ENCODE peak calls at places on chromosomes 11 and 22, in five cellular contexts. G is cardiac muscle cell, Y is coronary artery, E is astrocyte of the cerebellum, Q is stomach. K is an unnamed sample.

GRCh38 chr11:65181569-65182257 is at the start of gene CAPN1:
- DNase-seq in G (peak; percentile 94), Y (peak; percentile 92), E (no peak), Q (peak; percentile 86), K (peak; percentile 72)

GRCh38 chr22:50734343-50734771 is 3.6 kb upstream of the ACR start:
- DNase-seq in G (no peak), Y (no peak), E (no peak), Q (no peak), K (no peak)

GRCh38 chr11:61380914-61381313 is 11.5 kb upstream of the TMEM216 start:
- DNase-seq in G (no peak), Y (no peak), E (no peak), Q (no peak), K (no peak)

GRCh38 chr11:75442161-75442885 is 9.3 kb upstream of the KLHL35 start:
- DNase-seq in G (no peak), Y (no peak), E (no peak), Q (peak; percentile 40), K (no peak)

GRCh38 chr11:70418130-70418529 is 19.8 kb downstream of the CTTN start:
- DNase-seq in G (no peak), Y (no peak), E (no peak), Q (no peak), K (no peak)

GRCh38 chr11:43278302-43278956 is 33.4 kb upstream of the API5 start:
- DNase-seq in G (peak; percentile 34), Y (no peak), E (no peak), Q (no peak), K (peak; percentile 20)

GRCh38 chr22:25282346-25282670 is 62.9 kb downstream of the CRYBB2 start:
- DNase-seq in G (no peak), Y (no peak), E (no peak), Q (no peak), K (peak; percentile 18)

GRCh38 chr11:37988031-37988430 is 1390.0 kb upstream of the RAG2 start:
- DNase-seq in G (peak; percentile 95), Y (no peak), E (peak; percentile 57), Q (no peak), K (no peak)

GRCh38 chr11:1152316-1153104 is 5.2 kb upstream of the MUC5AC start:
- DNase-seq in G (peak; percentile 54), Y (peak; percentile 63), E (peak; percentile 29), Q (peak; percentile 72), K (no peak)

GRCh38 chr11:134802116-134802515 is 390.1 kb upstream of the B3GAT1 start:
- DNase-seq in G (no peak), Y (no peak), E (no peak), Q (no peak), K (no peak)

GRCh38 chr11:82989628-82990404 is 81.9 kb downstream of the RAB30 start:
- DNase-seq in G (no peak), Y (no peak), E (no peak), Q (no peak), K (no peak)

GRCh38 chr11:23865341-23865975 is 631.4 kb upstream of the LUZP2 start:
- DNase-seq in G (no peak), Y (no peak), E (no peak), Q (no peak), K (no peak)

GRCh38 chr11:3340025-3340424 is 38.9 kb downstream of the ZNF195 start:
- DNase-seq in G (peak; percentile 71), Y (no peak), E (no peak), Q (no peak), K (no peak)

GRCh38 chr11:130070109-130070828 is 575 bp downstream of the APLP2 start:
- DNase-seq in G (peak; percentile 46), Y (peak; percentile 75), E (no peak), Q (peak; percentile 60), K (peak; percentile 31)

GRCh38 chr11:79119491-79120284 is 321.1 kb downstream of the TENM4 start:
- DNase-seq in G (peak; percentile 31), Y (no peak), E (no peak), Q (no peak), K (peak; percentile 95)

GRCh38 chr11:104206936-104207335 is 43.0 kb upstream of the PDGFD start:
- DNase-seq in G (no peak), Y (no peak), E (no peak), Q (no peak), K (no peak)

GRCh38 chr11:72975778-72976520 is 161.7 kb downstream of the ATG16L2 start:
- DNase-seq in G (peak; percentile 90), Y (no peak), E (peak; percentile 76), Q (no peak), K (no peak)

GRCh38 chr11:13249992-13250391 is 27.6 kb upstream of the BMAL1 start:
- DNase-seq in G (peak; percentile 14), Y (no peak), E (no peak), Q (no peak), K (no peak)

GRCh38 chr22:17159504-17159951 is 451 bp upstream of the HDHD5 start:
- DNase-seq in G (peak; percentile 55), Y (peak; percentile 79), E (peak; percentile 12), Q (peak; percentile 62), K (peak; percentile 52)

GRCh38 chr11:93288079-93288478 is 42.5 kb upstream of the DEUP1 start:
- DNase-seq in G (no peak), Y (no peak), E (no peak), Q (no peak), K (no peak)

GRCh38 chr22:27124336-27125023 is 467.1 kb downstream of the MIAT start:
- DNase-seq in G (no peak), Y (peak; percentile 76), E (no peak), Q (no peak), K (peak; percentile 13)

GRCh38 chr11:59857444-59858434 is 8.5 kb downstream of the TCN1 start:
- DNase-seq in G (no peak), Y (no peak), E (no peak), Q (no peak), K (no peak)

GRCh38 chr11:72598901-72599300 is 75.3 kb downstream of the PDE2A start:
- DNase-seq in G (peak; percentile 63), Y (no peak), E (no peak), Q (peak; percentile 52), K (peak; percentile 76)

GRCh38 chr11:36508743-36509142 is 1.3 kb downstream of the TRAF6 start:
- DNase-seq in G (no peak), Y (no peak), E (no peak), Q (no peak), K (no peak)

GRCh38 chr22:29742319-29742718 is 22.5 kb downstream of the CABP7 start:
- DNase-seq in G (no peak), Y (no peak), E (no peak), Q (no peak), K (no peak)

GRCh38 chr22:43862074-43862881 is at the start of gene SULT4A1:
- DNase-seq in G (peak; percentile 63), Y (no peak), E (no peak), Q (no peak), K (peak; percentile 52)

GRCh38 chr22:27791494-27792241 is 9.9 kb downstream of the MN1 start:
- DNase-seq in G (no peak), Y (no peak), E (no peak), Q (no peak), K (peak; percentile 25)

GRCh38 chr22:31029276-31029675 is 51.8 kb upstream of the SMTN start:
- DNase-seq in G (no peak), Y (no peak), E (no peak), Q (no peak), K (no peak)

GRCh38 chr11:67374571-67375276 is 1.3 kb upstream of the CLCF1 start:
- DNase-seq in G (no peak), Y (no peak), E (no peak), Q (no peak), K (no peak)

DNA sequence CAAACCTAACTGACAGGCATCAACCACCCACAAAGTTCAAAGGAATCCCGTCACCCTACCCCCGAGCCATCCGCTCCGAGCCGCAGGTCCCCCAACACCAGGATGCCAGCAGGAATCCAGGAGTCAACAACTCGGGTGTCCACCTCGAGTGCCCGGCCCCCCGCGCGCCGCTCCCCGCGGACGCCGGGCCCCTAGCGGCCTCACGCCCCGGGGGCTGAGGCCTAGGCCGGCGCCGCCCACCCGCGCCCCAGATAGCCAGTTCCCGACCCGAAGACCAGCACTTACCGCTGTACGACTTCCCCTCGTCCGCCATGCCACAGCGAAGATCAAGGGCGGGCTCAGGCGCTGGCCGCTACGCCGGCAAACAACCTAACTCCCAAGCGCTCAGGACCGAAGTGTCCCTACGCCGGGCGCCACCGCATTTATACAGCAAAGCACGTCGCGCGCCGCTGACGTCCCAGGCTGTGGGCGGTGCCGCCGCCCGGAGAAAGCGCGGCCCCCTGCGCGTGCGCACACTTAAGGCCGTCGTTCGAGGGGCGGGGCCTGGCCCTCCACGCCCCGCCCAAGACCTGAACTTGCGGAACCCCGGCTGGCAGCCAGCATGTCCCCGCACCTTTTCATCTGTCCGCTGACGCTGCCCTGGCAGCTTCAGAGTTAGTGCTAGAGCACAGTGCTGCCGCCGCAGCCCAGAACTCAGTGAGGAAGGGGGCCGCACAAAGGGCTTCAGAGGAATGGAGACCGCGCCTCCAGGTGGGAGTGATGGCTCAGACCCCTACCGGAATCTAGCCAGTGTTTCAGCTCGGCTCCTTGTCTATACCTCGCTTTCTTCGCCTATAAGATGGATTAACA is at the start of gene NXF1:
- DNase-seq in G (peak; percentile 97), Y (peak; percentile 95), E (peak; percentile 83), Q (peak; percentile 97), K (peak; percentile 95)
- TF ChIP-seq CTCF in G (no peak), Y (no peak), E (peak; percentile 26), Q (no peak), K (no peak)

DNA sequence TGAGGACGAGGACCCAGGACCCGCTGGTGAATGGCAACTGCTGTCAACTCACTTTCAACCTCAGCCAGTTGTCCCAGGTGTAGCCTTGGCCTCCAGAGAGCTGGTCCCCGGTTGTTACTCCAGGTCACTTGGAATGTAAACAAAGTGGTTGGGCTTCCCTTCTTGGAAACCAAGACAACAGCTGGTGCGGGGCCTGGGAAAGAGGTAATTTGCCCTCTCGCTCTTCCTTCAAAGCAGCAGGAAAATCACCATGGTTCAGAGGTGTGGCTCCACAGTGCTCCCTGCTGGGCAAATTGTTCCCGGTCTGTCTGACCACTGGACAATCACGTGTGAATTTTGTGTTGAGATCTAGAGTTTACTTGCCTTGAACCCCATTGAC is 15.0 kb downstream of the SLC1A2 start:
- DNase-seq in G (peak; percentile 41), Y (no peak), E (no peak), Q (peak; percentile 74), K (peak; percentile 68)
- TF ChIP-seq CTCF in G (peak; percentile 59), Y (peak; percentile 27), E (peak; percentile 31), Q (no peak), K (peak; percentile 73)

DNA sequence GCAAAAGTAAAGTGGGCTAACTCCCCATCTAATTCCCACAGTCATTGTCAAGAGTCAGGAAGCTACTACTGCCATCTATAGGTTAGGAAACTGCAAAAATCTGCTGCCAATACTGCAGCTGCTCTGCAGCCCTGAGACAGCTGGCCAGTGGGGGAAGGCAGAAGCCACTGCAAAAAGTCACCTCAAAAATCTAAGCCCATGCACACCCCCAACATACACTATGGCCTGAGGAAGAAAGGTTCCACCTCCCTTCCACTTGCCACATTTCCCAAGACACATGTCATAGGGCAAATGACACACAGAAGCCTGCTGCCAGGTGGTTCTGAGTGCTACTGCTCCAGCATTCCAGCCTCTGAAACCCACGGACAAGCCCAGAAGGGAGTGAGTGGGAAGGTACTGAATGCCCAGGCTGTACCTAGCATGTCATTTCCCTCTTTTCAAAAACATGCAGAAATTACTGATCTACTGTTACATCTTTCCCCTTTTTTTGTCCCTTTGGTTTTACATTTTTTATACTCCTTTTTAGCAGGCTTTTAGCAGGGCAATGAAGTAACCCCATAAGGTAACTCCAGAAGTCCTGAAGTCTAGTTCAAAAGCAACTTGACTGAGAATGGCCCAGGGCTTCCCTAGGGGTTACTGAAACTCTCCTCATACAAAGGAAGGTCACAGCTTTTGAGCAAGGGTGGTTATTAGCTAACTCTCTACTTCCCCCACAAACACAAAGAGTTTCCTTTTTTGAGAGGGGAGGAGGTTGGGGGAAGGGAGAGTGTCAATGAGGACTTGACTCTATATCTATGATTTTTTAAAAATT is 36.8 kb downstream of the DGCR2 start:
- DNase-seq in G (peak; percentile 49), Y (no peak), E (peak; percentile 18), Q (no peak), K (no peak)
- TF ChIP-seq CTCF in G (peak; percentile 60), Y (no peak), E (peak; percentile 58), Q (no peak), K (peak; percentile 74)

GRCh38 chr11:45655347-45655756 is 10.1 kb downstream of the CHST1 start:
- DNase-seq in G (peak; percentile 79), Y (peak; percentile 80), E (peak; percentile 41), Q (peak; percentile 72), K (peak; percentile 87)
- TF ChIP-seq CTCF in G (peak; percentile 98), Y (peak; percentile 82), E (peak; percentile 98), Q (no peak), K (peak; percentile 96)

K was measured in WERI-Rb-1.